ENCODE peak calls at places on chromosomes 11 and 22, in nine cellular contexts. A is tibial nerve, D is HCT116, C is IMR-90, B is endothelial cell, L is fibroblast of mammary gland, T is NB4, O is fibroblast of villous mesenchyme, E is AG04449. V is an unnamed sample.
A peak's percentile ranks its signal among the peaks of the same experiment; 100 is the strongest.

GRCh38 chr11:93939084-93939780 is 81.9 kb upstream of the HEPHL1 start:
- DNase-seq in D (no peak), A (no peak), O (peak; percentile 21), E (no peak), L (peak; percentile 55), T (no peak), B (no peak), C (peak; percentile 11), V (no peak)

GRCh38 chr11:69005183-69005630 is 7.8 kb downstream of the MRGPRF start:
- DNase-seq in E (no peak), B (no peak), D (no peak), C (no peak), A (peak; percentile 12), T (no peak), L (no peak), O (no peak), V (no peak)

GRCh38 chr22:24137595-24137994 is 43.7 kb upstream of the SUSD2 start:
- DNase-seq in D (no peak), B (no peak), L (peak; percentile 89), T (no peak), O (peak; percentile 83), C (peak; percentile 86), A (no peak), E (peak; percentile 61), V (no peak)

GRCh38 chr11:116192509-116193206 is 580.1 kb downstream of the BUD13 start:
- DNase-seq in T (no peak), B (no peak), L (no peak), O (no peak), D (no peak), E (no peak), A (no peak), C (no peak), V (no peak)

GRCh38 chr11:19802773-19803293 is 90.2 kb downstream of the NAV2 start:
- DNase-seq in E (no peak), D (no peak), L (no peak), O (no peak), C (peak; percentile 48), B (no peak), T (no peak), A (no peak), V (no peak)

GRCh38 chr11:46332568-46333128 is 14.6 kb upstream of the DGKZ start:
- DNase-seq in D (no peak), L (no peak), A (no peak), B (no peak), C (no peak), E (no peak), T (no peak), O (no peak), V (no peak)

GRCh38 chr22:19801340-19802000 is 40.9 kb downstream of the TBX1 start:
- DNase-seq in A (no peak), D (no peak), B (no peak), C (no peak), T (no peak), L (peak; percentile 85), E (no peak), O (no peak), V (no peak)

GRCh38 chr11:117221775-117222517 is 9.9 kb downstream of the PCSK7 start:
- DNase-seq in E (no peak), A (peak; percentile 79), D (no peak), B (no peak), T (no peak), O (peak; percentile 89), L (peak; percentile 83), C (peak; percentile 72), V (no peak)

GRCh38 chr11:128965485-128965884 is 22.8 kb upstream of the TP53AIP1 start:
- DNase-seq in T (no peak), B (no peak), E (no peak), O (peak; percentile 20), A (no peak), D (no peak), L (no peak), C (no peak), V (no peak)

GRCh38 chr11:95282337-95282751 is 51.3 kb upstream of the SESN3 start:
- DNase-seq in O (peak; percentile 43), A (no peak), B (no peak), T (peak; percentile 65), C (no peak), D (no peak), L (peak; percentile 55), E (no peak), V (no peak)

GRCh38 chr22:28025866-28026575 is 107.0 kb upstream of the PITPNB start:
- DNase-seq in T (no peak), L (no peak), C (no peak), A (no peak), B (no peak), O (no peak), E (no peak), D (no peak), V (no peak)

GRCh38 chr11:123246749-123247497 is 51.9 kb upstream of the CLMP start:
- DNase-seq in T (peak; percentile 84), L (peak; percentile 81), O (peak; percentile 84), B (peak; percentile 90), D (peak; percentile 55), E (no peak), C (peak; percentile 81), A (peak; percentile 65), V (peak; percentile 41)

GRCh38 chr11:14306481-14306880 is 52.5 kb downstream of the RRAS2 start:
- DNase-seq in L (no peak), A (no peak), T (no peak), O (no peak), E (no peak), D (no peak), B (no peak), C (no peak), V (no peak)

DNA sequence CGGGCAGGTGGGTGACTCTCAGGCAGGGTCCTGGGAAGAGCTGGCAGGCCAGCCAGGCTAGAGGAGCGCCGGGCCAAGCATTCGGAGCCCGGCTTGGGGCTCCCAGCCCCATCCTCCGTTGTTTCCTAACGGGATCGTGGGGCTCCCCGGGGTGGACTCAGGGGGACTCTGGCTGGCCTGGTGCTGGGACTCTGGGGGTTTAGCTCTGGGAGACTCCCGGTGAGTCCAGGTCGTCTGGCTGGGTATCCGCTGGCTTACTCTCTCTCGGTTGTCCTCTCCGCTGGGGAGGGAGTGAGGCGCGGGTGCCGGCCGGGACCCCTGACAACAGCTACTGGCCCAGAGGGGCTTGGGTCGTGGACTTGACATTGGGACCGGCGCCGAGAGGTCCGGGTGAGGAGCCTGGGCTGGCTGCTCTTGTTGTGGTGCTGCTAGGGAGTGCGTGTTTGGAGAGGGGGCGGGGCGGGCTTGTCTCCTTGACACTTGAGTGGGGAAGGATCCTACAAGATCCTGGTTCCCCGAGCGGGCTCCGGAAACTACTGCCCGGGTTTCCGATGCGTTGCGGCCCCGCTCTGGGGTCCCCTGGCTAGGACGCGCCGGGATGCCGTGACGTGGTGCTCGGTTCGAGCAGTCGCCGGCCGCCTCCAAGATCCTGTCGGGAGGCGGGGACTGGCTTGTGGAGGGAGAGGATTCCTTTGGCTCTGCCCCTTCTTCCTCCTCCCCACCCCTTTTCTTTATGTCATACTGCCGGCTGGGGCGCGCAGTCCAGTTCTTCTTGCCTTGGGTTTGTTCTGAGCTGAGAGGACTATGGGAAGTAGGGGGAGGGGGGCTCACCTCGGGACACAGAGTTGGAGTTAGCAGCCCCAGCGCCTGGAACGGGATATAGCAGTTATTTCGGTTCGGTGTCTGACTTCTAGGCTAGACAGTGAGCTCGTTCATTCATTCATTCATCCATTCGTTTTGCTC is 585 bp downstream of the EMSY start:
- DNase-seq in A (peak; percentile 33), E (peak; percentile 49), D (peak; percentile 79), L (peak; percentile 85), O (peak; percentile 87), T (peak; percentile 88), B (peak; percentile 79), C (peak; percentile 90), V (peak; percentile 39)
- TF ChIP-seq CTCF in A (no peak), E (peak; percentile 16), D (peak; percentile 21), L (no peak), O (no peak), T (no peak), B (no peak), C (peak; percentile 34), V (no peak)

GRCh38 chr11:26909429-26910009 is 84.4 kb upstream of the FIBIN start:
- DNase-seq in T (no peak), E (no peak), L (no peak), C (no peak), O (no peak), B (no peak), A (no peak), D (no peak), V (no peak)

GRCh38 chr11:26910192-26910591 is 83.7 kb upstream of the FIBIN start:
- DNase-seq in L (no peak), A (no peak), E (no peak), O (no peak), T (no peak), B (no peak), D (no peak), C (no peak), V (no peak)

GRCh38 chr11:26916805-26917204 is 77.1 kb upstream of the FIBIN start:
- DNase-seq in C (no peak), O (no peak), B (no peak), L (no peak), E (no peak), A (no peak), D (no peak), T (no peak), V (no peak)

GRCh38 chr11:26914968-26915367 is 78.9 kb upstream of the FIBIN start:
- DNase-seq in T (no peak), L (no peak), A (no peak), B (no peak), D (no peak), O (no peak), C (no peak), E (no peak), V (no peak)
- TF ChIP-seq CTCF in T (no peak), L (no peak), A (no peak), B (no peak), D (no peak), O (no peak), C (no peak), E (no peak), V (no peak)

DNA sequence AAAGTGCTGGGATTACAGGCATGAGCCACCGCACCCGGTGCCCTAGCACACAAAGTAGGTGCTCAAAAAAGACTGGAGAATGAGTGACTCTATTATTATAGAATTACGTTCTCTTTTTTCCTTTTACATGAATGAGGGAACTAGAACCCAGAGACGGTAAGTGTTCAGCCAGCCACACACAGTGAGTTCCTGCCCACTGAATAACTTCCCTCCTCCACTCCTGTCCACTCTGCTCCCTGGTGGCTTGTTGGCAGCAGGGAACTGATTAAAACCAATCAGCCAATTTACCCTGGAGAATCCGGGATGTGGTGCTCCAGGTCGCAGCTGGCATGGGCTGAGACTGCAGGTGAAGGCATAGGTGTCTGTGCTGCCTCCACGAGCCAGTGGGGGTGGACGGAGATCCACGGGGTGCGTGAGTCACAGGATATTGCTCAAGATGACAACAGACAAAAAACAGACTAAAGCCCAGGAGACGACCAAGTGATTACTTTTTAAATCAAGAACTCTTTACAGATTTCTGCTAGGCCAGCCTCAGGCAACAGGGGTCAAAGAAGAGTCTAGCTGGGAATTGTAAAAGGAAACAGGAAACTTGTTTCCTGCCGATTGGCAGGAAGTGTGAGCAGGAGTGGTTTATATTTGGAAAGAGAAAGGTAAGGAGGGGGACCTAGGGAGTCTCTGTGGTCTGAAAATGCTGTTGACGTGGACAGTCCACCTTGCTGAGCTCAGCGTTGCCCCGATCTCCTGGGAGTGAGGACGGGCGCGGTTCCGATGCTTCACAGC is 95.2 kb upstream of the TP53I11 start:
- DNase-seq in T (peak; percentile 79), L (peak; percentile 78), A (peak; percentile 50), E (no peak), O (peak; percentile 81), D (peak; percentile 6), B (peak; percentile 30), C (peak; percentile 50), V (peak; percentile 7)
- TF ChIP-seq CTCF in T (no peak), L (no peak), A (no peak), E (no peak), O (no peak), D (no peak), B (no peak), C (no peak), V (no peak)

GRCh38 chr11:64778473-64779298 is at the start of gene SF1:
- DNase-seq in A (peak; percentile 96), D (peak; percentile 100), T (peak; percentile 100), L (peak; percentile 100), B (peak; percentile 98), E (peak; percentile 97), O (peak; percentile 100), C (peak; percentile 100), V (peak; percentile 97)
- TF ChIP-seq CTCF in A (peak; percentile 38), D (no peak), T (no peak), L (no peak), B (peak; percentile 11), E (no peak), O (no peak), C (peak; percentile 20), V (no peak)